ENCODE peak calls at places on chromosomes 13 and 19, in four cellular contexts. C is AG09309, Z is epithelial cell of esophagus, V is H9. F is an unnamed sample.

GRCh38 chr13:25538276-25538675 is 166.5 kb downstream of the ATP8A2 start:
- DNase-seq in C (no peak), Z (no peak), V (no peak), F (no peak)

GRCh38 chr19:17385878-17386611 is 8.0 kb downstream of the CCDC194 start:
- DNase-seq in C (no peak), Z (peak), V (peak), F (peak)

GRCh38 chr19:3407556-3408516 is 41.5 kb downstream of the NFIC start:
- DNase-seq in C (no peak), Z (no peak), V (no peak), F (no peak)

GRCh38 chr19:35468637-35469036 is 20.6 kb downstream of the FFAR2 start:
- DNase-seq in C (no peak), Z (peak), V (peak), F (peak)

GRCh38 chr13:19794552-19795143 is 11.9 kb upstream of the PSPC1 start:
- DNase-seq in C (no peak), Z (peak), V (peak), F (no peak)

GRCh38 chr19:30228726-30229523 is 143.3 kb upstream of the ZNF536 start:
- DNase-seq in C (no peak), Z (no peak), V (no peak), F (no peak)

GRCh38 chr19:9552902-9553301 is 14.5 kb upstream of the ZNF426 start:
- DNase-seq in C (no peak), Z (no peak), V (no peak), F (no peak)

GRCh38 chr13:81726037-81726726 is 1385.3 kb upstream of the SPRY2 start:
- DNase-seq in C (no peak), Z (peak), V (no peak), F (no peak)

GRCh38 chr13:32720026-32720425 is 133.8 kb downstream of the PDS5B start:
- DNase-seq in C (no peak), Z (peak), V (no peak), F (no peak)

GRCh38 chr19:49362048-49362925 is at the start of gene TEAD2:
- DNase-seq in C (no peak), Z (peak), V (peak), F (peak)

GRCh38 chr19:31838163-31838798 is 489.0 kb upstream of the TSHZ3 start:
- DNase-seq in C (no peak), Z (no peak), V (no peak), F (no peak)

GRCh38 chr19:6476155-6476895 is 5.3 kb downstream of the DENND1C start:
- DNase-seq in C (no peak), Z (peak), V (peak), F (peak)

GRCh38 chr13:26228080-26228479 is 6.0 kb upstream of the RNF6 start:
- DNase-seq in C (no peak), Z (no peak), V (no peak), F (no peak)

GRCh38 chr13:27011661-27012060 is 159.9 kb downstream of the USP12 start:
- DNase-seq in C (no peak), Z (no peak), V (peak), F (no peak)

GRCh38 chr13:98476538-98476966 is 100.4 kb downstream of the STK24 start:
- DNase-seq in C (peak), Z (peak), V (peak), F (peak)

GRCh38 chr13:20494656-20495055 is 31.0 kb downstream of the CRYL1 start:
- DNase-seq in C (no peak), Z (peak), V (no peak), F (no peak)

GRCh38 chr19:18651738-18652137 is 14.9 kb downstream of the KLHL26 start:
- DNase-seq in C (no peak), Z (peak), V (no peak), F (no peak)

GRCh38 chr13:82654851-82655517 is 1227.3 kb downstream of the SLITRK1 start:
- DNase-seq in C (peak), Z (peak), V (no peak), F (peak)

GRCh38 chr19:49761249-49761624 is 1.9 kb downstream of the TSKS start:
- DNase-seq in C (no peak), Z (no peak), V (no peak), F (no peak)

GRCh38 chr19:16094360-16095070 is 17.2 kb upstream of the RAB8A start:
- DNase-seq in C (no peak), Z (no peak), V (no peak), F (no peak)

GRCh38 chr13:90834700-90835099 is 512.8 kb upstream of the MIR17HG start:
- DNase-seq in C (no peak), Z (no peak), V (no peak), F (no peak)

GRCh38 chr13:92074658-92075057 is 676.2 kb downstream of the GPC5 start:
- DNase-seq in C (no peak), Z (peak), V (peak), F (no peak)

GRCh38 chr13:98301721-98302120 is 124.7 kb upstream of the RNF113B start:
- DNase-seq in C (no peak), Z (peak), V (no peak), F (no peak)

GRCh38 chr19:13814550-13814949 is 19.3 kb downstream of the ZSWIM4 start:
- DNase-seq in C (no peak), Z (no peak), V (no peak), F (no peak)

GRCh38 chr19:4861147-4861546 is 6.3 kb downstream of the PLIN3 start:
- DNase-seq in C (no peak), Z (peak), V (no peak), F (no peak)

GRCh38 chr13:45500492-45501174 is 35.9 kb downstream of the COG3 start:
- DNase-seq in C (peak), Z (peak), V (no peak), F (no peak)

GRCh38 chr13:84433024-84433423 is 550.8 kb upstream of the SLITRK1 start:
- DNase-seq in C (no peak), Z (no peak), V (no peak), F (no peak)

DNA sequence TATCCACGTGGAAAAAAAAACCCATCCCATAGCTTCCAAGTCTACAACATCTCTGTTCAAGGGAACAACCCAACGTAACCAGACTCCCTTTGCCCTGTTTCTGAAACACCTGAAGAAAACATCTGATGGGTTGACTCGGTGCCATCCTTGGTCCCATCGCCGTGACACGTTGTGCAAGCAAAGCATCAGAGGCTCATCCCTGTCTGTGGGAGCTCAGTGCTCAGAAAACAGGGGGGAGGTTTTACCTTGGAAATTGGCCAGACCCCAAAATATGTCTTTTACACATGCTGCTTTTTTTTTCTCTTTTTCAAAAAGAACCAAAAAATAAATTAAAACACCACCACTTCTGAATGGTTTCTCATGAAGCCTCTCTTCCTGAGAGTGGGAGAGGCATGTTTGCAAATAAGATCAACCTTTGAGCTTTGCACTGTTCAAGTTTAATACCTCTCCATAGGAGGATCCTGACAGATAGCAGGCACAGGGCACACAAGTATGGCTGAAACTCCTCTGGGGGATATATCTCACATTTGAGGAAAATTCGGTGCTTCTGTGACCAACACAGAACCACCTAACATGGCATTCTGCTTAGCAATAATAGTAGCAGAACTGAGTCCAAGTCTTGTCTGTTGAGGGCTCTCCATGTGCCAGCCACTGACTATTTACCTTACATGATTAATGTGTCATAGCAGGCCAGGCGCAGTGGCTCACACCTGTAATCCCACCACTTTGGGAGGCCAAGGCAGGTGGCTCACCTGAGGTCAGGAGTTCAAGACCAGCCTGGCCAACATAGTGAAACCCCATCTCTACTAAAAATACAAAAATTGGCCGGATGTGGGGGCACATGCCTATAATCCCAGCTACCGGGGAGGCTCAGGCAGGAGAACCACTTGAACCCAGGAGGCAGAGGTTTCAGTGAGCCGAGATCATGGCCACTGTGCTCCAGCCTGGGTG is 7.0 kb upstream of the PVR start:
- DNase-seq in C (no peak), Z (no peak), V (no peak), F (no peak)
- TF ChIP-seq CTCF in C (no peak), Z (no peak), V (no peak), F (no peak)

GRCh38 chr13:107473255-107473654 is 742.1 kb downstream of the LIG4 start:
- DNase-seq in C (no peak), Z (no peak), V (no peak), F (no peak)
- TF ChIP-seq CTCF in C (no peak), Z (no peak), V (no peak), F (no peak)

DNA sequence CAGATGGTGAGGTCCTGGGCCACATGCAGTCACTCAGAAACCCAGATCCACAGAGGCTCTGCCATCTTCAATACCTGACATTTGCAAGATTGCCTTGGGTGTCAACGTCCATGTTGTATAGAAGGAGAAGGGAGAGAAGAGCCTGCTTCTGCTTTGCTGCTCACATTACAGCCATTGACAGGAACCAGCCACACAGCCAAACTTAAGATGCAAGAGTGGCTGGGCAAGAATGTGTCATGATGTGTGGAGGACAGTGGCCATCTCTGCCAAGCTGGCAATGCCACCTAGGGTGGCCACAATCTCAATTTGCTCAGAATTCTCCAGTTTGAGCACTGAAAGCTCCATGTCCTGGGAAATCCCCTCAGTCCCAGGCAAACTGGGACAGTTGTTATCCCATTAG is 25.9 kb upstream of the SERPINE3 start:
- DNase-seq in C (no peak), Z (no peak), V (no peak), F (no peak)
- TF ChIP-seq CTCF in C (no peak), Z (no peak), V (no peak), F (no peak)

GRCh38 chr19:56837492-56837891 is 3.0 kb downstream of the PEG3 start:
- DNase-seq in C (no peak), Z (no peak), V (no peak), F (peak)
- TF ChIP-seq CTCF in C (no peak), Z (no peak), V (no peak), F (peak)

GRCh38 chr13:65929436-65929835 is 1300.7 kb downstream of the PCDH9 start:
- DNase-seq in C (no peak), Z (no peak), V (no peak), F (no peak)

GRCh38 chr13:65932587-65933239 is 1297.4 kb downstream of the PCDH9 start:
- DNase-seq in C (peak), Z (peak), V (no peak), F (no peak)

GRCh38 chr13:65921933-65922332 is 1308.2 kb downstream of the PCDH9 start:
- DNase-seq in C (peak), Z (no peak), V (no peak), F (no peak)

GRCh38 chr13:65932013-65932412 is 1298.1 kb downstream of the PCDH9 start:
- DNase-seq in C (no peak), Z (no peak), V (no peak), F (no peak)

GRCh38 chr13:65926750-65927171 is 1303.4 kb downstream of the PCDH9 start:
- DNase-seq in C (no peak), Z (peak), V (peak), F (peak)
- TF ChIP-seq CTCF in C (peak), Z (peak), V (peak), F (peak)

GRCh38 chr19:42942187-42942789 is 5.3 kb upstream of the PSG7 start:
- DNase-seq in C (no peak), Z (peak), V (no peak), F (no peak)
- TF ChIP-seq CTCF in C (peak), Z (peak), V (peak), F (no peak)

DNA sequence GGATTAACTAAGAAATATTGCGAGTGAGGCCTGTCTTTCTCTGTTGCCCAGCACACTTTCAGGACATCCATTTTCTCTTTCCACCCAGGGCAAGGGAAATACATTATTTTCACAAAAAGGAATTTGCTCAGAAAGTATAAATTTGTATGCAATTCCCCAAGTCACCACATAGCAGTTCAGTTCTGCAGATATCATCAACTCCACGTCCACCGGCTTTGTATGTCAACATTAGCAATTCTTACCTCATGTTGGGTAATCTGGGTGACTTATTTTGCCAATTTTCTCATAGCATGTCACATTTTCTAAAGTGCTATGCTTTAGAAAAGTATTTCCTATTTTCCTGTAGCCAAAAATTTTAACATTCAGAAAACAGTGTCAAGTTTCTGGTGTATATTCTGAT is 501.8 kb downstream of the EFNB2 start:
- DNase-seq in C (peak), Z (peak), V (no peak), F (no peak)
- TF ChIP-seq CTCF in C (peak), Z (peak), V (peak), F (no peak)

DNA sequence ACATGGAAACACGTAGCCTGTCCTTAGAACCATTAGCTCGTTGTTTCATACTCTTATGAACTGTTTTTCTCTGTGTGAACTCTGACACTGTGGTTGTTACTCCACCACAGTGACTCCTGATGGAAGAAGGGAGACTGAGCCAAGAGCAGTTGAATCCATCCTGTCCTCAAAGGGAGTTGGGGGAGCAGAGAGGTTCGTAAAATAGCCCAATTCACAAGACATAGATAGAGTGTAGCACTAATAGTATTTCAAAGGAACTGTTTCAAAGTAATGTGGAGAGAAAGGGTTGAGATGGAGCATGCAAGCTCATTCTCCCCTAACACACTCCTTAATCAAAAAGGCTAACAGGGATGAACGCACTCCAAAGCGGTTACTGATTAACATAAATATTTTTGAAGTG is 964.7 kb downstream of the PCDH9 start:
- DNase-seq in C (no peak), Z (peak), V (no peak), F (no peak)
- TF ChIP-seq CTCF in C (no peak), Z (no peak), V (no peak), F (no peak)

GRCh38 chr13:108176685-108177274 is 38.6 kb downstream of the LIG4 start:
- DNase-seq in C (no peak), Z (peak), V (no peak), F (no peak)
- TF ChIP-seq CTCF in C (peak), Z (peak), V (peak), F (peak)

GRCh38 chr13:85512421-85512820 is 286.8 kb downstream of the SLITRK6 start:
- DNase-seq in C (no peak), Z (peak), V (no peak), F (no peak)

GRCh38 chr13:85503797-85504196 is 295.4 kb downstream of the SLITRK6 start:
- DNase-seq in C (no peak), Z (peak), V (no peak), F (no peak)

GRCh38 chr13:85509512-85509911 is 289.7 kb downstream of the SLITRK6 start:
- DNase-seq in C (no peak), Z (peak), V (no peak), F (no peak)

DNA sequence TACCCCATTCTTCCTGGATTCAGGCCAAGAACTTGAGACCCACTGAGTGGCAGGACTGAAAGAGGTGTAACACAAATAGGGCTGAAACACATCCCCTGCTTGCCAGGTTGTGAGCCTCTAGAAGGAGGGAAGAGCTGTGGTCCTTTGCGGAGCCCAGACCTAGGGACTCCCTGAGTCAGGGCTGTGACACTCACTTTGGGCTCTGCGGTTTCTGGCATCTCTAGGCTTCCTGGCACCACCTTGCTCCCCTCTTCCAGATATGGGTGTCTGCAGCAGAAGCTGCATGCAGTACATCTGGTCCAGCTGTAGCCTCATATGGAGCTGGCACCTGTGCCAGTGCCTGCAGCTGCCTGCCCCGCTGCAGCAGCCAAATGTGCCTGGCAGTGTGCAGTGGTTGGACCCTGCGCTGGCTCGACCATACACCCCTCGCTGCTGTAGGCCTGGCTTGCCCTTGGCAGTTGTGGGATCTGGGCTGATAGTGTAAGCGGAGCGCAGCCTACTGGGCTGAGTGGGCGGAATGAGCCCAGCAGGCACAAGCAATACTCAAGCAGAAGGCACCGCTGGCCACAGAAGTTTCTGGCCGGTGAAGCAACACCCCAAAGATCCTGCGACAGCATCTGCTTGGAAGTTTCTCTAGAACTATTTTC is 290.4 kb downstream of the SLITRK6 start:
- DNase-seq in C (no peak), Z (peak), V (peak), F (no peak)
- TF ChIP-seq CTCF in C (no peak), Z (no peak), V (peak), F (no peak)